ENCODE peak calls at places on chromosomes 1 and 21, in seven cellular contexts. One of them, this sample, is unnamed.

GRCh38 chr1:154344977-154345837 is 19.9 kb downstream of the ATP8B2 start:
- DNase-seq in breast epithelium: no peak
- DNase-seq in hepatocyte: peak; percentile 66
- DNase-seq in GM20000: peak; percentile 58
- DNase-seq in astrocyte: no peak
- DNase-seq in transverse colon: peak; percentile 57
- DNase-seq in cardiac muscle cell: peak; percentile 66
- DNase-seq in this sample: no peak

GRCh38 chr1:116910379-116911165 is 856 bp downstream of the PTGFRN start:
- DNase-seq in breast epithelium: no peak
- DNase-seq in hepatocyte: peak; percentile 64
- DNase-seq in GM20000: peak; percentile 45
- DNase-seq in astrocyte: no peak
- DNase-seq in transverse colon: peak; percentile 65
- DNase-seq in cardiac muscle cell: peak; percentile 62
- DNase-seq in this sample: no peak

GRCh38 chr1:46817814-46818213 is 19.0 kb downstream of the CYP4B1 start:
- DNase-seq in breast epithelium: no peak
- DNase-seq in hepatocyte: no peak
- DNase-seq in GM20000: no peak
- DNase-seq in astrocyte: no peak
- DNase-seq in transverse colon: no peak
- DNase-seq in cardiac muscle cell: no peak
- DNase-seq in this sample: no peak

GRCh38 chr1:66217021-66217420 is 316.9 kb upstream of the SGIP1 start:
- DNase-seq in breast epithelium: no peak
- DNase-seq in hepatocyte: peak; percentile 16
- DNase-seq in GM20000: no peak
- DNase-seq in astrocyte: peak; percentile 92
- DNase-seq in transverse colon: no peak
- DNase-seq in cardiac muscle cell: no peak
- DNase-seq in this sample: no peak

GRCh38 chr1:147541672-147542548 is 609 bp downstream of the BCL9 start:
- DNase-seq in breast epithelium: no peak
- DNase-seq in hepatocyte: peak; percentile 69
- DNase-seq in GM20000: peak; percentile 10
- DNase-seq in astrocyte: peak; percentile 54
- DNase-seq in transverse colon: peak; percentile 44
- DNase-seq in cardiac muscle cell: peak; percentile 67
- DNase-seq in this sample: no peak

GRCh38 chr21:43937898-43938309 is 72.9 kb downstream of the AGPAT3 start:
- DNase-seq in breast epithelium: no peak
- DNase-seq in hepatocyte: no peak
- DNase-seq in GM20000: peak; percentile 74
- DNase-seq in astrocyte: no peak
- DNase-seq in transverse colon: no peak
- DNase-seq in cardiac muscle cell: no peak
- DNase-seq in this sample: peak; percentile 74

GRCh38 chr1:164651378-164651951 is 92.5 kb downstream of the PBX1 start:
- DNase-seq in breast epithelium: no peak
- DNase-seq in hepatocyte: peak; percentile 70
- DNase-seq in GM20000: no peak
- DNase-seq in astrocyte: peak; percentile 75
- DNase-seq in transverse colon: peak; percentile 75
- DNase-seq in cardiac muscle cell: no peak
- DNase-seq in this sample: no peak

GRCh38 chr21:35096959-35097358 is 47.9 kb upstream of the RUNX1 start:
- DNase-seq in breast epithelium: no peak
- DNase-seq in hepatocyte: no peak
- DNase-seq in GM20000: no peak
- DNase-seq in astrocyte: no peak
- DNase-seq in transverse colon: no peak
- DNase-seq in cardiac muscle cell: no peak
- DNase-seq in this sample: no peak

GRCh38 chr1:165403835-165404482 is 41.0 kb downstream of the RXRG start:
- DNase-seq in breast epithelium: no peak
- DNase-seq in hepatocyte: peak; percentile 57
- DNase-seq in GM20000: peak; percentile 32
- DNase-seq in astrocyte: no peak
- DNase-seq in transverse colon: no peak
- DNase-seq in cardiac muscle cell: peak; percentile 57
- DNase-seq in this sample: peak; percentile 36

GRCh38 chr1:3453891-3454810 is at the start of gene ARHGEF16:
- DNase-seq in breast epithelium: peak; percentile 79
- DNase-seq in hepatocyte: peak; percentile 96
- DNase-seq in GM20000: peak; percentile 62
- DNase-seq in astrocyte: no peak
- DNase-seq in transverse colon: peak; percentile 92
- DNase-seq in cardiac muscle cell: peak; percentile 79
- DNase-seq in this sample: peak; percentile 66

GRCh38 chr1:14778882-14779594 is 180.6 kb downstream of the KAZN start:
- DNase-seq in breast epithelium: no peak
- DNase-seq in hepatocyte: peak; percentile 46
- DNase-seq in GM20000: peak; percentile 40
- DNase-seq in astrocyte: no peak
- DNase-seq in transverse colon: peak; percentile 30
- DNase-seq in cardiac muscle cell: peak; percentile 56
- DNase-seq in this sample: peak; percentile 48

GRCh38 chr1:183783896-183784637 is 20.9 kb upstream of the RGL1 start:
- DNase-seq in breast epithelium: no peak
- DNase-seq in hepatocyte: peak; percentile 50
- DNase-seq in GM20000: no peak
- DNase-seq in astrocyte: peak; percentile 90
- DNase-seq in transverse colon: peak; percentile 14
- DNase-seq in cardiac muscle cell: peak; percentile 16
- DNase-seq in this sample: no peak

GRCh38 chr1:60390593-60391282 is 317.2 kb upstream of the C1orf87 start:
- DNase-seq in breast epithelium: no peak
- DNase-seq in hepatocyte: no peak
- DNase-seq in GM20000: no peak
- DNase-seq in astrocyte: no peak
- DNase-seq in transverse colon: no peak
- DNase-seq in cardiac muscle cell: no peak
- DNase-seq in this sample: no peak

GRCh38 chr21:37620401-37620800 is 253.8 kb downstream of the DYRK1A start:
- DNase-seq in breast epithelium: no peak
- DNase-seq in hepatocyte: no peak
- DNase-seq in GM20000: no peak
- DNase-seq in astrocyte: no peak
- DNase-seq in transverse colon: no peak
- DNase-seq in cardiac muscle cell: no peak
- DNase-seq in this sample: no peak

GRCh38 chr1:161439280-161440232 is 65.7 kb upstream of the FCGR2A start:
- DNase-seq in breast epithelium: no peak
- DNase-seq in hepatocyte: peak; percentile 23
- DNase-seq in GM20000: peak; percentile 59
- DNase-seq in astrocyte: no peak
- DNase-seq in transverse colon: peak; percentile 39
- DNase-seq in cardiac muscle cell: no peak
- DNase-seq in this sample: peak; percentile 65

GRCh38 chr1:96362623-96363022 is 359.0 kb upstream of the PTBP2 start:
- DNase-seq in breast epithelium: no peak
- DNase-seq in hepatocyte: peak; percentile 42
- DNase-seq in GM20000: no peak
- DNase-seq in astrocyte: peak; percentile 100
- DNase-seq in transverse colon: no peak
- DNase-seq in cardiac muscle cell: no peak
- DNase-seq in this sample: no peak

GRCh38 chr1:196409586-196409985 is 198.7 kb downstream of the KCNT2 start:
- DNase-seq in breast epithelium: no peak
- DNase-seq in hepatocyte: no peak
- DNase-seq in GM20000: no peak
- DNase-seq in astrocyte: peak; percentile 23
- DNase-seq in transverse colon: no peak
- DNase-seq in cardiac muscle cell: no peak
- DNase-seq in this sample: no peak

GRCh38 chr21:18384771-18385170 is 18.8 kb downstream of the TMPRSS15 start:
- DNase-seq in breast epithelium: no peak
- DNase-seq in hepatocyte: peak; percentile 53
- DNase-seq in GM20000: no peak
- DNase-seq in astrocyte: no peak
- DNase-seq in transverse colon: no peak
- DNase-seq in cardiac muscle cell: peak; percentile 64
- DNase-seq in this sample: no peak

GRCh38 chr1:55252942-55253589 is 37.9 kb upstream of the USP24 start:
- DNase-seq in breast epithelium: no peak
- DNase-seq in hepatocyte: no peak
- DNase-seq in GM20000: no peak
- DNase-seq in astrocyte: no peak
- DNase-seq in transverse colon: no peak
- DNase-seq in cardiac muscle cell: no peak
- DNase-seq in this sample: no peak

GRCh38 chr21:44579833-44580144 is 615 bp downstream of the KRTAP10-5 start:
- DNase-seq in breast epithelium: peak; percentile 24
- DNase-seq in hepatocyte: no peak
- DNase-seq in GM20000: no peak
- DNase-seq in astrocyte: no peak
- DNase-seq in transverse colon: no peak
- DNase-seq in cardiac muscle cell: no peak
- DNase-seq in this sample: no peak

GRCh38 chr1:74467786-74468377 is 44.5 kb downstream of the LRRC53 start:
- DNase-seq in breast epithelium: no peak
- DNase-seq in hepatocyte: peak; percentile 23
- DNase-seq in GM20000: no peak
- DNase-seq in astrocyte: no peak
- DNase-seq in transverse colon: no peak
- DNase-seq in cardiac muscle cell: peak; percentile 24
- DNase-seq in this sample: no peak

GRCh38 chr1:181239086-181239485 is 150.6 kb downstream of the IER5 start:
- DNase-seq in breast epithelium: no peak
- DNase-seq in hepatocyte: no peak
- DNase-seq in GM20000: no peak
- DNase-seq in astrocyte: no peak
- DNase-seq in transverse colon: no peak
- DNase-seq in cardiac muscle cell: no peak
- DNase-seq in this sample: no peak

GRCh38 chr1:4512622-4513021 is 141.8 kb upstream of the AJAP1 start:
- DNase-seq in breast epithelium: no peak
- DNase-seq in hepatocyte: peak; percentile 11
- DNase-seq in GM20000: no peak
- DNase-seq in astrocyte: no peak
- DNase-seq in transverse colon: no peak
- DNase-seq in cardiac muscle cell: no peak
- DNase-seq in this sample: no peak

DNA sequence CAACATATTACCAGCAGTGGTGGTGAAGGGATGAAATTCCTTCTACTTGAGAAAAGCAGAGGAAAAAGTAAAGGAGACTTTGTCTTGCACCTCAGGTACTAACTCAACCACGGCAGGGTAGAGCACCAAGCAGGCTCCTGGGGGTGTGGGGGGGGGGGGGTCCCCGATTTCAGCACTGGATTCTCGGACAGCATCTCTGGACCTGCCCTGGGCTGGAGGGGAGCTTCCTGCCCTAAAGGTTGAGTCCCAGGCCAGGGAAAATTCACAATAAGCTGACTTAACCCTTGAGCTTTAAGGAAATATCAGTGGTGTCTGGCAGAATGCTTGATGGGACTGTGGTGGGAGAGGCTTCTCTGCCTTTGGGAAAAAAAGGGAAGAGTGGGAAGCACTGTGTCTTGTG is 233.2 kb upstream of the CXADR start:
- DNase-seq in breast epithelium: no peak
- DNase-seq in hepatocyte: no peak
- DNase-seq in GM20000: no peak
- DNase-seq in astrocyte: no peak
- DNase-seq in transverse colon: no peak
- DNase-seq in cardiac muscle cell: no peak
- DNase-seq in this sample: no peak
- TF ChIP-seq CTCF in breast epithelium: no peak
- TF ChIP-seq CTCF in hepatocyte: no peak
- TF ChIP-seq CTCF in GM20000: no peak
- TF ChIP-seq CTCF in astrocyte: no peak
- TF ChIP-seq CTCF in transverse colon: no peak
- TF ChIP-seq CTCF in cardiac muscle cell: no peak
- TF ChIP-seq CTCF in this sample: no peak

GRCh38 chr1:80779278-80779677 is 1021.5 kb upstream of the ADGRL2 start:
- DNase-seq in breast epithelium: no peak
- DNase-seq in hepatocyte: no peak
- DNase-seq in GM20000: no peak
- DNase-seq in astrocyte: no peak
- DNase-seq in transverse colon: no peak
- DNase-seq in cardiac muscle cell: no peak
- DNase-seq in this sample: no peak
- TF ChIP-seq CTCF in breast epithelium: no peak
- TF ChIP-seq CTCF in hepatocyte: no peak
- TF ChIP-seq CTCF in GM20000: no peak
- TF ChIP-seq CTCF in astrocyte: no peak
- TF ChIP-seq CTCF in transverse colon: no peak
- TF ChIP-seq CTCF in cardiac muscle cell: no peak
- TF ChIP-seq CTCF in this sample: no peak

DNA sequence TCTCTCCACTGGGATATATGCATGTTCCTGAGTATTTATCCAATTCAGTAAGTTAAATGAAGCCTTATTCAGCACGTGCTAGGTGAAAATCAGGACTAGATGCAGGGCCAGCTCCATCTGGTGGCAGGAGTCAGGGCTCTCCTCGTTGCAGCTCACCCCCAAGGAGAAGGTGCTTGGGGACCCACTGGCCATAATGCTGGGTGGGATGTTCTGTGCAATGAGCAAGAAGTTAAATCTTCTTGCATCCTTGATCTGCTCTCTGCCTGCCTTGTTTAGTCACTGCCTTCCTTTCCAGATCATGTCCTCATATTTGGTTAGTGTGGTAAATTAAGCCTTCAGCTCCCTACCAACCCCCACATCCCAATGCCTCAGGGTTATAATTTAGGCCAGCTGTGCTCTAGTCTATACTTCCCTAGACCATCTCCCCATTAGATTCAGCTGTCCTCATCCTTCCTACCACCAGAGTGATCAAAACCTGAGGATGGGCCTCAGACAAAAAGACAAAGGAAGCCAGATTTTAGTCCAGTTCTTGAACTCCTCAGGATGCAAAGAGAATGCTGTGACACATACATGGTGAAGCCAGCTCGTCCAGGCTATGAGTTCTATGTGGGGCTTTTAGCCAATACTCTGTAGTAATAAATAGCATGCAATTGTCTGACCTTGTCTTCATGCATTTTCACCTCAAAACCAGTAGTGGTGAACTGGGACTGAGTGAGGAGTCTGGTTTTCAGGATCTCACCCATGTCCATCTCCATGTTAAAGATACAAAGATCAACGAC is 55.9 kb downstream of the SEC16B start:
- DNase-seq in breast epithelium: no peak
- DNase-seq in hepatocyte: peak; percentile 56
- DNase-seq in GM20000: no peak
- DNase-seq in astrocyte: peak; percentile 23
- DNase-seq in transverse colon: peak; percentile 39
- DNase-seq in cardiac muscle cell: peak; percentile 42
- DNase-seq in this sample: no peak
- TF ChIP-seq CTCF in breast epithelium: peak; percentile 34
- TF ChIP-seq CTCF in hepatocyte: peak; percentile 58
- TF ChIP-seq CTCF in GM20000: no peak
- TF ChIP-seq CTCF in astrocyte: peak; percentile 49
- TF ChIP-seq CTCF in transverse colon: peak; percentile 45
- TF ChIP-seq CTCF in cardiac muscle cell: peak; percentile 72
- TF ChIP-seq CTCF in this sample: peak; percentile 18

DNA sequence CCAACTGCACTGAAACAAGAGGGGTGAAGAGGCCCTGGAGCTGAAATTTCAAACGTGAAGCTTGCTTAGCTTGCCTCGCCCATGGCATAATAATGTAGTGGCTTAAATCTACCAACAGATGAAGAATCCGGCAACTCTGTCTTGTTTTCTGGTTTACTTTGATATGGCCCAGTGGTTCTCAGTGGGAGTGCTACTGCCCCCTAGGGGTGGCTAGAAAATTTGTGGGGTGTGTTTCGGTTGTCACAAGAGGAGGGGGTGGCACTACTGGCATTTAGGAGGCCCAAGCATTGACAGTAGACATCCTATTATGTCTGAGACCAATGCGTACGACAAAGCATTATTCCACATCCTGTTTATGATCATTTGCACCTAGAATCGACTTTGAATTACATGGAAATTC is 51.9 kb upstream of the C8B start:
- DNase-seq in breast epithelium: no peak
- DNase-seq in hepatocyte: no peak
- DNase-seq in GM20000: peak; percentile 7
- DNase-seq in astrocyte: no peak
- DNase-seq in transverse colon: no peak
- DNase-seq in cardiac muscle cell: no peak
- DNase-seq in this sample: peak; percentile 17
- TF ChIP-seq CTCF in breast epithelium: no peak
- TF ChIP-seq CTCF in hepatocyte: no peak
- TF ChIP-seq CTCF in GM20000: no peak
- TF ChIP-seq CTCF in astrocyte: peak; percentile 17
- TF ChIP-seq CTCF in transverse colon: no peak
- TF ChIP-seq CTCF in cardiac muscle cell: peak; percentile 40
- TF ChIP-seq CTCF in this sample: peak; percentile 18

This sample was measured in GM13977.